ENCODE peak calls at places on chromosomes 3 and 15, in seven cellular contexts. S is AG08395, G is ELR, D is fibroblast of villous mesenchyme, H is NCI-H510A treated with DMSO at 0.1 percent for 48 hours, M is caudate nucleus, I is NCI-H1436. Z is an unnamed sample.

GRCh38 chr15:69863446-69863845 is 234.3 kb downstream of the TLE3 start:
- DNase-seq in M (no peak), G (no peak), I (no peak), S (no peak), H (no peak), D (peak; percentile 17), Z (no peak)

GRCh38 chr3:150049317-150049716 is 78.6 kb upstream of the PFN2 start:
- DNase-seq in G (peak; percentile 38), M (no peak), I (no peak), S (no peak), D (no peak), H (no peak), Z (no peak)

GRCh38 chr15:99957642-99958013 is 224.4 kb upstream of the LYSMD4 start:
- DNase-seq in G (no peak), S (no peak), D (no peak), I (no peak), M (no peak), H (no peak), Z (no peak)

GRCh38 chr3:127370906-127371305 is 83.1 kb upstream of the PRR20G start:
- DNase-seq in D (no peak), G (no peak), S (no peak), M (no peak), H (no peak), I (no peak), Z (no peak)

GRCh38 chr15:52527898-52528464 is 699 bp downstream of the MYO5A start:
- DNase-seq in D (no peak), G (peak; percentile 68), S (peak; percentile 29), M (peak; percentile 67), H (peak; percentile 10), I (no peak), Z (peak; percentile 56)

GRCh38 chr3:10743366-10744097 is 72.5 kb upstream of the SLC6A11 start:
- DNase-seq in H (no peak), G (no peak), I (no peak), S (no peak), M (no peak), D (no peak), Z (no peak)

GRCh38 chr3:71684046-71684730 is 41.0 kb downstream of the EIF4E3 start:
- DNase-seq in M (no peak), D (no peak), H (no peak), S (no peak), I (no peak), G (no peak), Z (no peak)

GRCh38 chr3:58529516-58530353 is 7.3 kb downstream of the ACOX2 start:
- DNase-seq in D (peak; percentile 17), G (peak; percentile 29), I (no peak), S (no peak), H (no peak), M (no peak), Z (no peak)

GRCh38 chr3:140468407-140468806 is 209.5 kb upstream of the TRIM42 start:
- DNase-seq in H (no peak), D (no peak), I (no peak), G (no peak), S (no peak), M (no peak), Z (peak; percentile 35)

GRCh38 chr15:59166156-59166555 is 40.5 kb upstream of the LDHAL6B start:
- DNase-seq in S (peak; percentile 47), G (no peak), D (peak; percentile 90), I (no peak), H (no peak), M (no peak), Z (no peak)

GRCh38 chr3:104909721-104910120 is 457.0 kb upstream of the ALCAM start:
- DNase-seq in M (no peak), S (no peak), I (peak; percentile 67), D (no peak), H (peak; percentile 51), G (peak; percentile 73), Z (peak; percentile 20)

GRCh38 chr3:141354517-141354916 is 13.8 kb upstream of the ZBTB38 start:
- DNase-seq in M (no peak), H (no peak), D (no peak), G (no peak), I (no peak), S (no peak), Z (no peak)

GRCh38 chr3:10205461-10206165 is 40.9 kb downstream of the IRAK2 start:
- DNase-seq in M (no peak), G (peak; percentile 97), I (no peak), S (peak; percentile 91), D (peak; percentile 70), H (no peak), Z (peak; percentile 97)

GRCh38 chr3:10408680-10409079 is 87.8 kb upstream of the SEC13 start:
- DNase-seq in S (no peak), I (no peak), H (no peak), D (no peak), M (no peak), G (peak; percentile 50), Z (peak; percentile 16)

GRCh38 chr3:183579967-183580720 is 24.6 kb upstream of the KLHL6 start:
- DNase-seq in H (no peak), S (peak; percentile 31), I (no peak), G (peak; percentile 7), D (peak; percentile 26), M (no peak), Z (no peak)

GRCh38 chr3:155682437-155682836 is 62.4 kb downstream of the PLCH1 start:
- DNase-seq in I (no peak), D (no peak), H (no peak), S (no peak), G (no peak), M (no peak), Z (no peak)

GRCh38 chr15:63888146-63888545 is 54.4 kb upstream of the HERC1 start:
- DNase-seq in I (no peak), M (peak; percentile 21), S (no peak), D (no peak), H (no peak), G (no peak), Z (no peak)

GRCh38 chr3:106589306-106589942 is 720.6 kb upstream of the CBLB start:
- DNase-seq in S (no peak), M (no peak), D (peak; percentile 51), H (no peak), G (no peak), I (no peak), Z (no peak)

GRCh38 chr3:48641396-48641795 is 6.1 kb upstream of the SLC26A6 start:
- DNase-seq in S (no peak), M (no peak), G (no peak), D (no peak), H (no peak), I (no peak), Z (no peak)

GRCh38 chr15:58551764-58552504 is 120.1 kb downstream of the LIPC start:
- DNase-seq in G (peak; percentile 78), I (no peak), M (peak; percentile 53), D (peak; percentile 98), H (no peak), S (peak; percentile 83), Z (peak; percentile 80)

GRCh38 chr15:65856821-65857455 is 12.4 kb upstream of the RAB11A start:
- DNase-seq in D (peak; percentile 64), G (peak; percentile 76), H (no peak), M (no peak), I (peak; percentile 52), S (peak; percentile 43), Z (peak; percentile 31)

GRCh38 chr15:32818758-32819405 is 101.1 kb downstream of the GREM1 start:
- DNase-seq in D (peak; percentile 96), I (peak; percentile 66), G (no peak), H (no peak), M (no peak), S (peak; percentile 53), Z (no peak)

GRCh38 chr3:186619787-186620212 is 6.9 kb downstream of the AHSG start:
- DNase-seq in H (no peak), I (no peak), G (no peak), D (no peak), M (no peak), S (no peak), Z (no peak)

GRCh38 chr3:10074666-10075065 is 33.4 kb downstream of the FANCD2OS start:
- DNase-seq in M (no peak), H (no peak), S (no peak), I (no peak), G (peak; percentile 36), D (no peak), Z (no peak)

GRCh38 chr15:95365615-95366107 is 964.8 kb upstream of the NR2F2 start:
- DNase-seq in D (peak; percentile 74), H (no peak), M (no peak), I (no peak), G (no peak), S (no peak), Z (no peak)

GRCh38 chr15:28953573-28954195 is 67.9 kb downstream of the APBA2 start:
- DNase-seq in S (no peak), G (no peak), I (no peak), M (no peak), D (no peak), H (no peak), Z (no peak)

GRCh38 chr15:94844188-94844532 is 612.8 kb downstream of the MCTP2 start:
- DNase-seq in H (no peak), D (no peak), M (no peak), G (no peak), S (no peak), I (no peak), Z (no peak)

GRCh38 chr3:98770261-98771039 is 7.3 kb downstream of the ST3GAL6 start:
- DNase-seq in I (no peak), G (no peak), S (no peak), D (no peak), M (peak; percentile 50), H (no peak), Z (no peak)

GRCh38 chr3:42157915-42158538 is 66.9 kb downstream of the TRAK1 start:
- DNase-seq in S (no peak), I (no peak), D (no peak), M (no peak), G (peak; percentile 42), H (no peak), Z (peak; percentile 26)

GRCh38 chr3:30628931-30629590 is 22.7 kb downstream of the TGFBR2 start:
- DNase-seq in D (no peak), I (no peak), G (peak; percentile 12), H (no peak), S (no peak), M (no peak), Z (no peak)

GRCh38 chr3:47261301-47261700 is 21.3 kb downstream of the KIF9 start:
- DNase-seq in I (no peak), H (no peak), D (no peak), G (peak; percentile 83), M (no peak), S (peak; percentile 50), Z (no peak)

GRCh38 chr3:27679691-27680090 is 42.4 kb downstream of the EOMES start:
- DNase-seq in G (no peak), H (no peak), M (no peak), D (no peak), I (no peak), S (no peak), Z (no peak)

GRCh38 chr3:29914861-29915524 is 634.1 kb downstream of the RBMS3 start:
- DNase-seq in S (peak; percentile 59), I (no peak), H (no peak), G (peak; percentile 77), M (no peak), D (peak; percentile 60), Z (peak; percentile 50)

GRCh38 chr3:56919137-56919796 is 117.5 kb upstream of the ARHGEF3 start:
- DNase-seq in I (no peak), S (no peak), G (no peak), D (no peak), H (peak; percentile 44), M (no peak), Z (no peak)